ENCODE peak calls at places on chromosome 1, in ten cellular contexts. B is lung; R is effector memory CD4-positive, alpha-beta T cell; A is neuronal stem cell; Z is brain microvascular endothelial cell; G is uterus; D is psoas muscle; J is GM06990; Q is esophagus squamous epithelium; L is GM23248. C is an unnamed sample.

GRCh38 chr1:174692313-174692712 is 244.5 kb downstream of the GPR52 start:
- DNase-seq in B (no peak), R (no peak), A (no peak), Z (peak; percentile 57), G (no peak), D (no peak), J (no peak), Q (no peak), L (peak; percentile 41), C (no peak)

GRCh38 chr1:3695326-3696217 is 43.3 kb downstream of the TP73 start:
- DNase-seq in B (peak; percentile 42), R (no peak), A (peak; percentile 49), Z (peak; percentile 23), G (no peak), D (peak; percentile 75), J (no peak), Q (no peak), L (peak; percentile 69), C (peak; percentile 81)

GRCh38 chr1:168582690-168583325 is 6.4 kb downstream of the XCL1 start:
- DNase-seq in B (no peak), R (no peak), A (no peak), Z (no peak), G (no peak), D (no peak), J (no peak), Q (no peak), L (peak; percentile 53), C (no peak)

GRCh38 chr1:92831368-92831761 is 475 bp upstream of the RPL5 start:
- DNase-seq in B (no peak), R (no peak), A (no peak), Z (no peak), G (no peak), D (no peak), J (no peak), Q (no peak), L (peak; percentile 9), C (no peak)

GRCh38 chr1:234585333-234586055 is 24.5 kb downstream of the IRF2BP2 start:
- DNase-seq in B (no peak), R (no peak), A (no peak), Z (peak; percentile 61), G (peak; percentile 72), D (peak; percentile 69), J (no peak), Q (no peak), L (peak; percentile 92), C (no peak)

GRCh38 chr1:42335809-42336518 is 929 bp upstream of the FOXJ3 start:
- DNase-seq in B (peak; percentile 51), R (no peak), A (no peak), Z (peak; percentile 36), G (no peak), D (no peak), J (no peak), Q (no peak), L (peak; percentile 91), C (no peak)

GRCh38 chr1:20466231-20466630 is 19.8 kb downstream of the CAMK2N1 start:
- DNase-seq in B (no peak), R (no peak), A (no peak), Z (no peak), G (no peak), D (no peak), J (no peak), Q (no peak), L (no peak), C (no peak)

GRCh38 chr1:228792601-228793000 is 57.3 kb downstream of the RHOU start:
- DNase-seq in B (no peak), R (no peak), A (no peak), Z (no peak), G (no peak), D (no peak), J (no peak), Q (no peak), L (no peak), C (no peak)

GRCh38 chr1:36355811-36356210 is 29.9 kb downstream of the STK40 start:
- DNase-seq in B (no peak), R (no peak), A (no peak), Z (no peak), G (no peak), D (no peak), J (no peak), Q (no peak), L (no peak), C (no peak)

GRCh38 chr1:160129558-160129957 is 14.0 kb downstream of the ATP1A2 start:
- DNase-seq in B (no peak), R (no peak), A (no peak), Z (no peak), G (no peak), D (no peak), J (no peak), Q (no peak), L (no peak), C (no peak)

DNA sequence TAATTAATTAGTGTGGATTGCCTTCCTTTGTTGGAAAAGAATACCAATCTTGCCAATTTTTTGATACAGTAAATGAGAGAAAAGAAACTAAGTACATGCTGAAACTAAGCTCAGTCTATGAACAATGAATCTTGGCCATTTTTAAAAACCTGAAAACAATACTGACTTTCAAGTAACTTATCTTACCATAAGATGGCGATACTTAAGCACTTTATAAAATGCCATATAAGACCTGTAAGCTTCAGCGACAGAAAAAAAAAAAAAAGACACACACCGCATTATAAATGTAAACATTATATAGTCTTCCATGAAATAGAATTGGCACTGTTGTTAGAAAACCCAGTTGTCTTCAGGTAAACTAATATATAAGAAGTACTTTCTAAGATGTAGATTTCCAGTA is 3.0 kb downstream of the OLFM3 start:
- DNase-seq in B (no peak), R (no peak), A (no peak), Z (no peak), G (no peak), D (no peak), J (no peak), Q (no peak), L (peak; percentile 1), C (peak; percentile 70)
- H3K36me3 ChIP-seq in B (no peaks in the 10 kb centered on the region), R (no peaks in the 10 kb centered on the region), A (no peaks in the 10 kb centered on the region), Z (no peaks in the 10 kb centered on the region), G (no peaks in the 10 kb centered on the region), D (no peaks in the 10 kb centered on the region), J (no peaks in the 10 kb centered on the region), Q (no peaks in the 10 kb centered on the region), L (no peaks in the 10 kb centered on the region), C (no peaks in the 10 kb centered on the region)

GRCh38 chr1:225845097-225845496 is 35.2 kb downstream of the EPHX1 start:
- DNase-seq in B (no peak), R (no peak), A (no peak), Z (no peak), G (no peak), D (no peak), J (no peak), Q (no peak), L (no peak), C (no peak)

GRCh38 chr1:225845633-225846259 is 35.8 kb downstream of the EPHX1 start:
- DNase-seq in B (peak; percentile 69), R (no peak), A (peak; percentile 65), Z (peak; percentile 68), G (peak; percentile 86), D (peak; percentile 90), J (no peak), Q (no peak), L (peak; percentile 90), C (peak; percentile 63)

GRCh38 chr1:225843426-225843795 is 33.5 kb downstream of the EPHX1 start:
- DNase-seq in B (no peak), R (no peak), A (no peak), Z (no peak), G (no peak), D (no peak), J (no peak), Q (no peak), L (no peak), C (no peak)

GRCh38 chr1:225842788-225843425 is 33.0 kb downstream of the EPHX1 start:
- DNase-seq in B (no peak), R (no peak), A (no peak), Z (no peak), G (no peak), D (no peak), J (no peak), Q (no peak), L (peak; percentile 43), C (no peak)

GRCh38 chr1:225844236-225845061 is 34.5 kb downstream of the EPHX1 start:
- DNase-seq in B (no peak), R (no peak), A (no peak), Z (no peak), G (no peak), D (no peak), J (no peak), Q (no peak), L (no peak), C (no peak)
- H3K36me3 ChIP-seq in B (no peaks in the 10 kb centered on the region), R (peaks cover 27% of the 10 kb centered on the region), A (peaks cover 9% of the 10 kb centered on the region), Z (no peaks in the 10 kb centered on the region), G (no peaks in the 10 kb centered on the region), D (peaks cover 91% of the 10 kb centered on the region), J (peaks cover 6% of the 10 kb centered on the region), Q (peaks cover 21% of the 10 kb centered on the region), L (no peaks in the 10 kb centered on the region), C (peaks cover 12% of the 10 kb centered on the region)

GRCh38 chr1:46372440-46372839 is 21.7 kb upstream of the FAAH start:
- DNase-seq in B (no peak), R (no peak), A (no peak), Z (no peak), G (no peak), D (no peak), J (no peak), Q (no peak), L (no peak), C (no peak)

GRCh38 chr1:46370214-46370633 is 23.9 kb upstream of the FAAH start:
- DNase-seq in B (no peak), R (no peak), A (no peak), Z (peak; percentile 3), G (no peak), D (no peak), J (peak; percentile 15), Q (no peak), L (peak; percentile 38), C (no peak)

GRCh38 chr1:46369542-46370213 is 24.4 kb upstream of the FAAH start:
- DNase-seq in B (no peak), R (no peak), A (no peak), Z (no peak), G (no peak), D (no peak), J (no peak), Q (no peak), L (peak; percentile 51), C (no peak)

GRCh38 chr1:46367072-46367471 is 26.5 kb downstream of the NSUN4 start:
- DNase-seq in B (no peak), R (no peak), A (no peak), Z (no peak), G (no peak), D (no peak), J (no peak), Q (no peak), L (no peak), C (no peak)

GRCh38 chr1:46368781-46369180 is 25.3 kb upstream of the FAAH start:
- DNase-seq in B (no peak), R (no peak), A (no peak), Z (no peak), G (no peak), D (no peak), J (no peak), Q (no peak), L (no peak), C (no peak)
- H3K36me3 ChIP-seq in B (peaks cover 3% of the 10 kb centered on the region), R (peaks cover 6% of the 10 kb centered on the region), A (peaks cover 5% of the 10 kb centered on the region), Z (peaks cover 8% of the 10 kb centered on the region), G (no peaks in the 10 kb centered on the region), D (peaks cover 56% of the 10 kb centered on the region), J (peaks cover 6% of the 10 kb centered on the region), Q (no peaks in the 10 kb centered on the region), L (no peaks in the 10 kb centered on the region), C (peaks cover 16% of the 10 kb centered on the region)

DNA sequence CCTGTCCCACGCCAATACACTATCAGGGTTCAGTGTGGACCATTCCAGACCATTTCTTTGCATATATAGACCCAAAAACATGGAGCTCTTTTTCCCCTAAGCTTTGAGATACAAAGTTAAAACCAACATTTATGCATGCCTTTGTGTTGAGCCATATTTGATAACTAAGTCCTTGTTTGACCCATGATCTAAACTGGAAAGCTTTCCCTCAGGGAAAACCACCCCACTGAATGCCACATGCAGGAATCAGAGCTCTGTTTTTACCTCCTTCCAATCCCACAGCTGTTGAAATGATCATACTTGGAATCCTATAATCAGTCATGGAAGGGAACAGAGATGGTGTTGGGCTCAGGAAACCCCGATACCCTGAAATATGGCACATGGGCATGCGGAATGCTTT is 14.8 kb upstream of the SLC45A1 start:
- DNase-seq in B (no peak), R (no peak), A (no peak), Z (peak; percentile 30), G (no peak), D (no peak), J (no peak), Q (no peak), L (no peak), C (no peak)
- H3K36me3 ChIP-seq in B (no peaks in the 10 kb centered on the region), R (no peaks in the 10 kb centered on the region), A (no peaks in the 10 kb centered on the region), Z (no peaks in the 10 kb centered on the region), G (no peaks in the 10 kb centered on the region), D (no peaks in the 10 kb centered on the region), J (no peaks in the 10 kb centered on the region), Q (no peaks in the 10 kb centered on the region), L (no peaks in the 10 kb centered on the region), C (no peaks in the 10 kb centered on the region)